ENCODE peak calls at places on chromosomes 16 and 17, in nine cellular contexts. G is psoas muscle, M is A549, P is fibroblast of pulmonary artery, C is upper lobe of right lung, Q is GM20000, Y is spleen, L is RWPE1, Z is ovary. F is an unnamed sample.

GRCh38 chr16:10988164-10988803 is 43.9 kb downstream of the CLEC16A start:
- DNase-seq in G (no peak), M (no peak), P (no peak), C (no peak), Q (peak; percentile 50), Y (no peak), L (no peak), Z (no peak), F (no peak)

GRCh38 chr17:34606721-34607120 is 27.3 kb downstream of the TMEM132E start:
- DNase-seq in G (no peak), M (no peak), P (no peak), C (no peak), Q (no peak), Y (no peak), L (no peak), Z (no peak), F (no peak)

GRCh38 chr17:1485748-1486376 is 6.6 kb downstream of the MYO1C start:
- DNase-seq in G (peak; percentile 83), M (peak; percentile 74), P (peak; percentile 61), C (peak; percentile 87), Q (peak; percentile 92), Y (peak; percentile 91), L (peak; percentile 40), Z (peak; percentile 70), F (peak; percentile 46)

GRCh38 chr17:12977008-12977751 is 40.6 kb downstream of the ELAC2 start:
- DNase-seq in G (no peak), M (no peak), P (no peak), C (no peak), Q (no peak), Y (no peak), L (no peak), Z (no peak), F (peak; percentile 41)

GRCh38 chr17:72661093-72661944 is 431.2 kb downstream of the SLC39A11 start:
- DNase-seq in G (no peak), M (no peak), P (no peak), C (no peak), Q (no peak), Y (no peak), L (peak; percentile 68), Z (no peak), F (peak; percentile 78)

GRCh38 chr17:12386240-12386639 is 279.4 kb upstream of the MYOCD start:
- DNase-seq in G (no peak), M (no peak), P (no peak), C (no peak), Q (no peak), Y (no peak), L (no peak), Z (no peak), F (no peak)

GRCh38 chr16:66662445-66663194 is 33.9 kb downstream of the CMTM4 start:
- DNase-seq in G (no peak), M (peak; percentile 56), P (peak; percentile 60), C (no peak), Q (peak; percentile 22), Y (no peak), L (peak; percentile 53), Z (no peak), F (peak; percentile 57)

GRCh38 chr17:81701288-81702071 is 1.7 kb upstream of the MRPL12 start:
- DNase-seq in G (no peak), M (no peak), P (no peak), C (no peak), Q (no peak), Y (peak; percentile 75), L (peak; percentile 20), Z (no peak), F (no peak)

GRCh38 chr17:14143678-14144077 is 74.4 kb downstream of the COX10 start:
- DNase-seq in G (no peak), M (no peak), P (no peak), C (no peak), Q (no peak), Y (no peak), L (no peak), Z (no peak), F (peak; percentile 39)

GRCh38 chr16:57791903-57792461 is 10.3 kb downstream of the KIFC3 start:
- DNase-seq in G (peak; percentile 5), M (no peak), P (no peak), C (no peak), Q (no peak), Y (no peak), L (no peak), Z (no peak), F (no peak)

GRCh38 chr17:2071421-2072281 is 16.7 kb downstream of the HIC1 start:
- DNase-seq in G (peak; percentile 73), M (no peak), P (peak; percentile 87), C (peak; percentile 70), Q (no peak), Y (peak; percentile 81), L (no peak), Z (peak; percentile 66), F (no peak)

GRCh38 chr16:86080982-86081381 is 182.0 kb downstream of the IRF8 start:
- DNase-seq in G (no peak), M (no peak), P (no peak), C (no peak), Q (no peak), Y (no peak), L (no peak), Z (no peak), F (no peak)

GRCh38 chr17:34584805-34585416 is 5.5 kb downstream of the TMEM132E start:
- DNase-seq in G (no peak), M (peak; percentile 28), P (peak; percentile 29), C (no peak), Q (peak; percentile 35), Y (peak; percentile 41), L (peak; percentile 34), Z (no peak), F (no peak)

GRCh38 chr16:27430923-27431484 is 29.0 kb downstream of the IL21R start:
- DNase-seq in G (no peak), M (no peak), P (peak; percentile 5), C (peak; percentile 23), Q (no peak), Y (peak; percentile 71), L (no peak), Z (no peak), F (no peak)

GRCh38 chr17:36755586-36755985 is 154.2 kb downstream of the MRM1 start:
- DNase-seq in G (no peak), M (peak; percentile 74), P (peak; percentile 4), C (no peak), Q (peak; percentile 52), Y (peak; percentile 48), L (no peak), Z (no peak), F (peak; percentile 35)

GRCh38 chr16:25523183-25523582 is 168.6 kb upstream of the HS3ST4 start:
- DNase-seq in G (no peak), M (no peak), P (no peak), C (no peak), Q (no peak), Y (no peak), L (no peak), Z (no peak), F (no peak)

DNA sequence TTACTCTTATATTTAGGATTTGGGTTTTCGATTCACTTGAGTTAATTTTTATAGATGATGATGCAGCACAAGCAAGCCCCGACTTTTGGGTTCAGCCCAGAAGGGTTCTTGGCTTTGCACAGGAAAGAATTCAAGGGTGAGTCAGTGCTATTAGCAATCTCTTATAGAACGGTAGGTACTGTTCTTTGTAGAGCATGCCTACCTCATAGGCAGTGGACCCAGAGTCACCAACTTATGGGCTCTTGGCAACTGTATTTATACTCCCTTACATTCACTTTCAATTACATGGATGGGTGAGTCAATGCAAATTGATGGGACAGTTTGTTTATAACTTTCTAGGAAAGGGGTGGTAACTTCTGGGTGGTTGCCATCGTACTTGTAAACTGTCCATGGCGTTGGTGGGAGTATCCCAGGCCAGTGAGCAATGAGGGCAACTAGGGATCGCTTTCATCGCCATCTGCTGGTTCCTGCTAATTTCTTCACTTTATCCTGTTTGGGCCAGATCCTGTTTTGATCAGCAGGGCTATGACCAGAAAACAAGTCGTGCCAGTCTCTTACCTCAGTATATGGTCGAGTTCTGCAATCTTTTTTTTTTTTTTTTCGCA is 362.6 kb downstream of the CNTNAP4 start:
- DNase-seq in G (no peak), M (peak; percentile 35), P (peak; percentile 50), C (no peak), Q (no peak), Y (no peak), L (peak; percentile 18), Z (no peak), F (peak; percentile 91)
- TF ChIP-seq CTCF in G (no peak), M (peak; percentile 36), P (peak; percentile 40), C (no peak), Q (no peak), Y (no peak), L (no peak), Z (no peak), F (peak; percentile 37)

DNA sequence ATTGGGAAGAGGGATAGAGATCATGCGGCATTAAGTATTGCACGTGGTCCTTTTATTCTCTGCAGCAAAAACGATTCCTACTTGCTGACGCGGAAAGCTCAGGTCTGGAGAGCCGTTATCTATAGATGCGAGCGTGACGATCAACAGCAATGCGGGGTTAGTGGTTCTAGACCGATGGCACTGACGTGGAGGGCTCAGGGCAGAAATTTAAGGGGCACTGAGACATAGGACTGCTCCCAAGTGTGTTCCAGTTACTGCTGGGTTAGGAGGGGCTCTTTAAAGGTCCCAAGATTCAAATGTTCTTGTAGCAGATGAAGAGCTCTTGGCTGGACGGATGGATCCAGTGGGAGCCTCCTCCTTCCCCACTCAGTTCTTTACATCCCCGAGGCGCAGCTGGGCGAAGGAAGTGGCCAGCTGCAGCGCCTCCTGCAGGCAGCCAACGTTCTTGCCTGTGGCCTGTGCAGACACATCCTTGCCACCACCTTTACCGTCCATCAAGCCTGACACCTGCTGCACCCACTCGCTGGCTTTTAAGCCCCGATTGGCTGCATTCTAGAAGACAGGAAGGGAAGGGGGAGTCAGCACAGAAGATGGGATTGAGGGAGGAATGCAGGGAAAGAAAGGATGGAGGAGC is 732 bp upstream of the EXOSC6 start:
- DNase-seq in G (peak; percentile 50), M (peak; percentile 54), P (peak; percentile 21), C (no peak), Q (no peak), Y (no peak), L (no peak), Z (no peak), F (no peak)
- TF ChIP-seq CTCF in G (no peak), M (peak; percentile 37), P (peak; percentile 40), C (peak; percentile 36), Q (peak; percentile 44), Y (no peak), L (no peak), Z (no peak), F (peak; percentile 48)

DNA sequence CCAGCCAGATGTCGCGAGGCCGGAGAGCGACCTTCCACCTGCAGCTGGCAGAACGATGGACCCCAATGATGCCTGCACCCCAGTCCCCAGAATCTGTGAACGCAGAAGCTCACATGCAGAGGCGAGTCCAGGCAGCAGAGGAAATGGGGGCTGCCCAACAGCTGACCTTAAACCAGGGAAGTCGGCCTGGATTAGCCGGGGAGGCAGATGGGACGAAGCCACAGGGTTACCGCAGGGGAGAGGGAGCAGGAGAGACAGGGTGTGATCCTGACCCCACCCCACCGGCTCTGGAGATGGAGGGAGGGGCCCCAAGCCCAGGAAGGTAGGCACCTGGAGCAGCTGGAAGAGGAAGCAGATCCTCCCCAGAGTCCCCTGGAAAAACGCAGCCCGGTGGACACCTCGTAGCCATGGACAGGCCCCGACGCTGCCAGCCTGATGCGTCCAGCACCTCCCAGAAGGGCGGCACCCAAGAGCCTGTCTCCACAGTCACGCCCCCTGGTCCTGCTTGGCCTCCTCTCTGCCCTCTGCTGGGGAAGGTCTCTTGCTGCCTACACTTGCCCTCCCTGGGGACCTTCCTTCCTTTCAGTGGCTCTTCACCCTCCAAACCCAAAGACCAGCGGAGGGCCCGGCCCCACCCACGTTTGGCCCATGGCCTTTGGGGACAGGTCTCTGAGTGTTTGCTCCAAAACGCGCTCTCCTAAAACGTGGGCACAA is 37.3 kb downstream of the PIEZO1 start:
- DNase-seq in G (no peak), M (peak; percentile 88), P (peak; percentile 32), C (no peak), Q (peak; percentile 77), Y (no peak), L (peak; percentile 38), Z (no peak), F (peak; percentile 30)
- TF ChIP-seq CTCF in G (peak; percentile 36), M (peak; percentile 50), P (peak; percentile 29), C (peak; percentile 17), Q (peak; percentile 36), Y (no peak), L (peak; percentile 9), Z (no peak), F (peak; percentile 14)

GRCh38 chr17:50697663-50698272 is 9.9 kb downstream of the ANKRD40 start:
- DNase-seq in G (no peak), M (peak; percentile 61), P (no peak), C (no peak), Q (no peak), Y (no peak), L (no peak), Z (no peak), F (no peak)
- TF ChIP-seq CTCF in G (no peak), M (peak; percentile 64), P (no peak), C (no peak), Q (no peak), Y (no peak), L (no peak), Z (no peak), F (no peak)

F was measured in MCF 10A.